ENCODE peak calls at places on chromosome 17, in six cellular contexts. G, Y, L, T, B and H are unnamed samples.

GRCh38 chr17:16374129-16374528 is 6.8 kb upstream of the UBB start:
- DNase-seq in G (no peak), Y (no peak), L (no peak), T (no peak), B (peak; percentile 69), H (no peak)

GRCh38 chr17:76834889-76835288 is 33.3 kb upstream of the MGAT5B start:
- DNase-seq in G (no peak), Y (no peak), L (no peak), T (no peak), B (no peak), H (no peak)

GRCh38 chr17:38476549-38476948 is 48.3 kb downstream of the ARHGAP23 start:
- DNase-seq in G (no peak), Y (no peak), L (peak; percentile 26), T (no peak), B (no peak), H (no peak)

GRCh38 chr17:2102931-2103398 is 48.1 kb downstream of the HIC1 start:
- DNase-seq in G (no peak), Y (no peak), L (no peak), T (no peak), B (peak; percentile 59), H (no peak)

GRCh38 chr17:56319531-56319930 is 166.3 kb downstream of the ANKFN1 start:
- DNase-seq in G (no peak), Y (no peak), L (no peak), T (peak; percentile 71), B (peak; percentile 21), H (no peak)

GRCh38 chr17:57577751-57578607 is 167.1 kb downstream of the CCDC182 start:
- DNase-seq in G (no peak), Y (no peak), L (no peak), T (no peak), B (peak; percentile 65), H (no peak)

GRCh38 chr17:74212913-74213791 is at the start of gene TTYH2:
- DNase-seq in G (peak; percentile 75), Y (peak; percentile 85), L (peak; percentile 94), T (peak; percentile 87), B (peak; percentile 84), H (peak; percentile 89)

GRCh38 chr17:68398731-68399637 is 58.3 kb downstream of the WIPI1 start:
- DNase-seq in G (peak; percentile 67), Y (no peak), L (no peak), T (peak; percentile 69), B (peak; percentile 77), H (peak; percentile 62)

GRCh38 chr17:67051837-67052236 is 7.5 kb downstream of the CACNG1 start:
- DNase-seq in G (no peak), Y (no peak), L (no peak), T (peak; percentile 26), B (no peak), H (no peak)

GRCh38 chr17:38628441-38628840 is 22.7 kb upstream of the SRCIN1 start:
- DNase-seq in G (no peak), Y (no peak), L (no peak), T (no peak), B (no peak), H (no peak)

GRCh38 chr17:45782889-45783592 is 1.1 kb upstream of the CRHR1 start:
- DNase-seq in G (peak; percentile 83), Y (no peak), L (no peak), T (no peak), B (no peak), H (peak; percentile 88)
- TF ChIP-seq CTCF in G (peak; percentile 83), Y (no peak), L (peak; percentile 58), T (no peak), B (no peak), H (peak; percentile 94)

GRCh38 chr17:55303008-55303493 is 38.3 kb downstream of the HLF start:
- DNase-seq in G (no peak), Y (no peak), L (no peak), T (no peak), B (no peak), H (no peak)

GRCh38 chr17:55305321-55306087 is 40.7 kb downstream of the HLF start:
- DNase-seq in G (no peak), Y (no peak), L (no peak), T (no peak), B (no peak), H (no peak)

GRCh38 chr17:55304171-55304859 is 39.6 kb downstream of the HLF start:
- DNase-seq in G (no peak), Y (no peak), L (no peak), T (no peak), B (no peak), H (no peak)

GRCh38 chr17:55302407-55302787 is 37.6 kb downstream of the HLF start:
- DNase-seq in G (no peak), Y (no peak), L (no peak), T (no peak), B (no peak), H (no peak)

GRCh38 chr17:55303701-55304145 is 39.0 kb downstream of the HLF start:
- DNase-seq in G (no peak), Y (no peak), L (no peak), T (no peak), B (no peak), H (no peak)
- TF ChIP-seq CTCF in G (no peak), Y (no peak), L (no peak), T (no peak), B (no peak), H (no peak)

DNA sequence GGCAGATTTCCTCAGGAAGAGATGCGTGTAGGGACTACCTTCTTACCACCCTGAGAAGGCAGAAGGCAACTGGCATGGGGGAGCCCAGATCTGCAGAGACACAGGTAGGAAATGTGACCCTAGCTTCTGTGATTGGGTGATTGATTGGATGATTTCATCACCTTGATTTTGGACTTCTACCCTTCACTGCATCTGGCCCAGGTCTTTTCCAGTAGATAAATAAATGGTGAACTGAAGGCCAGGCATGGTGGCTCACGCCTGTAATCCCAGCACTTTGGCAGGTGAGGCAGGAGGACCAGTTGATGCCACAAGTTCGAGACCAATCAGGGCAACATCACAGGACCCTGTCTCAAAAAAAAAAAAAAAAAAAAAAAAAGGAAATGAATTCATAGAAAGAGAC is 14.7 kb upstream of the SMURF2 start:
- DNase-seq in G (no peak), Y (no peak), L (no peak), T (no peak), B (no peak), H (no peak)
- TF ChIP-seq CTCF in G (no peak), Y (no peak), L (no peak), T (no peak), B (no peak), H (no peak)

DNA sequence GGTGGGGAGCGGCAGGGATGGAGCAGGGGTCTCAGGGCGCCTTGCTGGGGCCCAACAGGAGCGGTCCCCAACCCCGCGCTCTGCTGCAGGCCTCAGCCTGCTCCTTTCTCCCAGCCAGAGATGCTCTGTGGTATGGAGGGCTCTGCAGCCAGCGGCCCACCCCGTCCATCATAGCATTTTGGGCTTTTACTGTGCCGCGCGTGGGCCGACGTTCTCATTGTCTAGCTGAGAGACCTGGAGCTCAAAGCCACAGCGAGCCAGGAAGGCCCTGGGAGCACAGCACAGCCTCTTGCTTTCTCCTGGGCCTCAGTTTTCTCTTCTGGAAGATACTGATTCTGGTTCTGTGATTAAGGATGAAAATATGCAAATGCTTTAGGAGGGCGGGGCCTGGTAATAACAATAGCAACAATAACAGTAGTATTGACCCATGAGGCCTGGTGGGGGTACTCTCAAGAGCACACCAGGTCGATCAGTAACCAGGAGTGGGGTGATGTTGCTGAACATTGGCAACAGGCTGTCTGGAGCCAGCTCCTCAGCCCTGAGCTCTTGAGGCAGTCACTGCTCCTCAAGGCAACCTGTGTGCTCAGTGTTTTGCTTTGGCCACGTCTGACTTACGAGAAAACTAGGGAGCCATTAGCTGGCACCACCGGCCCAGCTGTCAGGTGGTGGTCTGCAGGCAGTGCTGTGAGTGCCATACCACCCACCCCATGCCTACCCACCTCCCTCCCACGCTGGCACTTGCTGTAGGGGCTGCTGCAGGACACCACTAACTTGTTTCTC is 1.1 kb upstream of the RASD1 start:
- DNase-seq in G (no peak), Y (no peak), L (no peak), T (no peak), B (no peak), H (no peak)
- TF ChIP-seq CTCF in G (no peak), Y (no peak), L (no peak), T (peak; percentile 2), B (no peak), H (no peak)

DNA sequence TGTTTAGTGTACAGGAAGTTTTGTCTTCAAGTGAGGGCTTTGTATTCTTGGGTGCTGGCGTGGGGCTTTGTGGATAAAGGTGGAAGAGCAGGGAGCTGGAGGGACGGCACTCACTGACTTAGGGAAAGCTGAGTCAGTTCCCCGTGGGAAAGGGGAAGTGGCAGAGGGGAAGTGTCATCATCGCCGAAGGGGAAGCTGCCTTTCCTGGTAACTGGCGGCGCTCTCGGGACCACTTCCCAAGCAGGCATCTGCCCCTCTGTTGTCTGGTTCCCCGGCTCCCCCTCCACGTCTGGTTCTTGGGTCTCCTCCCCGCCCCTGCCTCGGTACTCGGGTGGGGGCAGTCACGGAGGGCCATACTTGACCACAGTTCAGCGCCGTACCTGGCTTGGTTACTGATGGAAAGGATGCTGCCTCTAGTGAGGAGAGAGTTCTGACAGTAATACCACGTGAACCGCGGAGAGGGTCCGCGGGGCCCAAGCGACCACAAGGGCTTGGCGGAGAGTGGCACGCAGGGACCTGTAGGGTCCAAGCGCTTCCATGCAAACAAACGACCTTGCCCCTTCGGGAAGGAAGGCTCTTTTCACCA is 9.0 kb downstream of the KDM6B start:
- DNase-seq in G (peak; percentile 58), Y (peak; percentile 60), L (peak; percentile 82), T (peak; percentile 45), B (peak; percentile 94), H (no peak)
- TF ChIP-seq CTCF in G (no peak), Y (no peak), L (no peak), T (no peak), B (no peak), H (no peak)